ENCODE peak calls at places on chromosomes 3 and 15, in five cellular contexts. T is vagina, W is endothelial cell of umbilical vein, N is Peyer's patch, V is IMR-90. R is an unnamed sample. For H3K4me1, the result is how much of the 10 kb centered on the place peaks cover.

GRCh38 chr3:31197941-31198340 is 303.5 kb upstream of the GADL1 start:
- DNase-seq in T (no peak), W (no peak), N (no peak), V (no peak), R (no peak)

GRCh38 chr3:184003187-184003967 is 14.3 kb downstream of the ABCC5 start:
- DNase-seq in T (no peak), W (peak), N (no peak), V (peak), R (no peak)

GRCh38 chr15:66138882-66139281 is 114.7 kb downstream of the MEGF11 start:
- DNase-seq in T (no peak), W (no peak), N (no peak), V (no peak), R (no peak)

GRCh38 chr3:150082898-150083652 is 112.4 kb upstream of the PFN2 start:
- DNase-seq in T (no peak), W (no peak), N (no peak), V (no peak), R (no peak)

GRCh38 chr3:63232764-63233396 is 45.2 kb upstream of the SYNPR start:
- DNase-seq in T (no peak), W (no peak), N (no peak), V (peak), R (no peak)

GRCh38 chr3:192915306-192915705 is 2.4 kb downstream of the MB21D2 start:
- DNase-seq in T (no peak), W (peak), N (no peak), V (peak), R (no peak)

GRCh38 chr3:3806856-3807255 is 7.6 kb downstream of the LRRN1 start:
- DNase-seq in T (no peak), W (no peak), N (no peak), V (no peak), R (no peak)

GRCh38 chr3:9681011-9681722 is 22.5 kb upstream of the CPNE9 start:
- DNase-seq in T (no peak), W (no peak), N (no peak), V (no peak), R (no peak)

GRCh38 chr15:92733934-92734521 is 78.5 kb upstream of the FAM174B start:
- DNase-seq in T (no peak), W (peak), N (no peak), V (peak), R (no peak)

GRCh38 chr15:57927091-57927631 is 138.3 kb downstream of the ALDH1A2 start:
- DNase-seq in T (no peak), W (no peak), N (no peak), V (no peak), R (no peak)

GRCh38 chr3:195860456-195860855 is 47.9 kb downstream of the TNK2 start:
- DNase-seq in T (no peak), W (no peak), N (no peak), V (no peak), R (no peak)

GRCh38 chr15:66802087-66803001 is 100.3 kb downstream of the SMAD6 start:
- DNase-seq in T (no peak), W (peak), N (no peak), V (peak), R (no peak)

GRCh38 chr3:188404701-188405100 is 250.7 kb downstream of the LPP start:
- DNase-seq in T (no peak), W (no peak), N (no peak), V (no peak), R (no peak)
- H3K4me1 ChIP-seq in T (under half), W (under half), N (under half), V (under half), R (under half)

GRCh38 chr3:48596676-48597407 is 1.7 kb upstream of the COL7A1 start:
- DNase-seq in T (no peak), W (no peak), N (no peak), V (no peak), R (no peak)
- TF ChIP-seq POLR2A in T (no peak), W (no peak), N (no peak), V (no peak), R (no peak)

GRCh38 chr15:94080989-94081605 is 150.3 kb upstream of the MCTP2 start:
- DNase-seq in T (no peak), W (no peak), N (no peak), V (no peak), R (no peak)
- H3K4me3 ChIP-seq in T (no peak), W (no peak), N (no peak), V (no peak), R (no peak)

GRCh38 chr3:46574263-46574662 is 8.2 kb upstream of the LRRC2 start:
- DNase-seq in T (no peak), W (no peak), N (no peak), V (no peak), R (no peak)
- H3K4me1 ChIP-seq in T (under half), W (under half), N (under half), V (under half), R (under half)

GRCh38 chr15:25668901-25669300 is 194.2 kb downstream of the ATP10A start:
- DNase-seq in T (no peak), W (no peak), N (no peak), V (no peak), R (no peak)
- TF ChIP-seq POLR2A in T (no peak), W (no peak), N (no peak), V (no peak), R (no peak)